ENCODE peak calls at places on chromosomes 2 and 18, in four cellular contexts. One of them, this sample, is unnamed.

GRCh38 chr2:126932966-126933555 is 34.4 kb downstream of the TEX51 start:
- DNase-seq in esophagus squamous epithelium: no peak
- DNase-seq in CD4-positive, alpha-beta T cell: no peak
- DNase-seq in CD4-positive, alpha-beta memory T cell: no peak
- DNase-seq in this sample: no peak

GRCh38 chr2:226766352-226767055 is 33.1 kb downstream of the IRS1 start:
- DNase-seq in esophagus squamous epithelium: no peak
- DNase-seq in CD4-positive, alpha-beta memory T cell: no peak
- DNase-seq in CD4-positive, alpha-beta T cell: no peak
- DNase-seq in this sample: no peak

GRCh38 chr18:8773980-8774379 is 68.6 kb downstream of the MTCL1 start:
- DNase-seq in CD4-positive, alpha-beta T cell: no peak
- DNase-seq in CD4-positive, alpha-beta memory T cell: no peak
- DNase-seq in esophagus squamous epithelium: no peak
- DNase-seq in this sample: no peak

GRCh38 chr2:68379184-68379708 is 14.2 kb downstream of the PLEK start:
- DNase-seq in CD4-positive, alpha-beta memory T cell: no peak
- DNase-seq in esophagus squamous epithelium: no peak
- DNase-seq in CD4-positive, alpha-beta T cell: no peak
- DNase-seq in this sample: no peak

GRCh38 chr2:236550701-236551465 is 18.7 kb upstream of the ACKR3 start:
- DNase-seq in CD4-positive, alpha-beta T cell: no peak
- DNase-seq in CD4-positive, alpha-beta memory T cell: no peak
- DNase-seq in esophagus squamous epithelium: no peak
- DNase-seq in this sample: no peak

GRCh38 chr2:119674711-119675500 is 4.1 kb upstream of the TMEM177 start:
- DNase-seq in esophagus squamous epithelium: no peak
- DNase-seq in CD4-positive, alpha-beta T cell: no peak
- DNase-seq in CD4-positive, alpha-beta memory T cell: no peak
- DNase-seq in this sample: no peak

GRCh38 chr18:69648486-69648885 is 247.8 kb downstream of the DOK6 start:
- DNase-seq in CD4-positive, alpha-beta T cell: no peak
- DNase-seq in CD4-positive, alpha-beta memory T cell: no peak
- DNase-seq in esophagus squamous epithelium: no peak
- DNase-seq in this sample: no peak

GRCh38 chr2:176675557-176676256 is 406.5 kb downstream of the MTX2 start:
- DNase-seq in esophagus squamous epithelium: no peak
- DNase-seq in CD4-positive, alpha-beta memory T cell: no peak
- DNase-seq in CD4-positive, alpha-beta T cell: no peak
- DNase-seq in this sample: no peak

GRCh38 chr18:1394426-1394825 is 489.8 kb downstream of the ADCYAP1 start:
- DNase-seq in CD4-positive, alpha-beta memory T cell: no peak
- DNase-seq in esophagus squamous epithelium: no peak
- DNase-seq in CD4-positive, alpha-beta T cell: no peak
- DNase-seq in this sample: no peak

GRCh38 chr2:12506846-12507245 is 209.9 kb upstream of the TRIB2 start:
- DNase-seq in CD4-positive, alpha-beta T cell: no peak
- DNase-seq in esophagus squamous epithelium: no peak
- DNase-seq in CD4-positive, alpha-beta memory T cell: no peak
- DNase-seq in this sample: no peak

GRCh38 chr2:217510790-217511291 is 492.0 kb downstream of the TNS1 start:
- DNase-seq in CD4-positive, alpha-beta T cell: peak
- DNase-seq in CD4-positive, alpha-beta memory T cell: peak
- DNase-seq in esophagus squamous epithelium: no peak
- DNase-seq in this sample: peak

GRCh38 chr2:240389302-240389805 is 46.1 kb upstream of the GPC1 start:
- DNase-seq in esophagus squamous epithelium: no peak
- DNase-seq in CD4-positive, alpha-beta memory T cell: no peak
- DNase-seq in CD4-positive, alpha-beta T cell: no peak
- DNase-seq in this sample: no peak

GRCh38 chr2:215833531-215834162 is 179.7 kb downstream of the MREG start:
- DNase-seq in esophagus squamous epithelium: no peak
- DNase-seq in CD4-positive, alpha-beta T cell: no peak
- DNase-seq in CD4-positive, alpha-beta memory T cell: no peak
- DNase-seq in this sample: no peak

GRCh38 chr2:162063899-162064298 is 10.1 kb downstream of the DPP4 start:
- DNase-seq in esophagus squamous epithelium: no peak
- DNase-seq in CD4-positive, alpha-beta T cell: no peak
- DNase-seq in CD4-positive, alpha-beta memory T cell: no peak
- DNase-seq in this sample: no peak

GRCh38 chr2:64866797-64867196 is 122.4 kb upstream of the SLC1A4 start:
- DNase-seq in CD4-positive, alpha-beta T cell: no peak
- DNase-seq in esophagus squamous epithelium: no peak
- DNase-seq in CD4-positive, alpha-beta memory T cell: no peak
- DNase-seq in this sample: no peak

GRCh38 chr2:27138111-27138510 is 1.1 kb downstream of the PRR30 start:
- DNase-seq in CD4-positive, alpha-beta memory T cell: no peak
- DNase-seq in esophagus squamous epithelium: no peak
- DNase-seq in CD4-positive, alpha-beta T cell: no peak
- DNase-seq in this sample: no peak

GRCh38 chr2:68620762-68621161 is 22.6 kb upstream of the PROKR1 start:
- DNase-seq in CD4-positive, alpha-beta memory T cell: no peak
- DNase-seq in esophagus squamous epithelium: no peak
- DNase-seq in CD4-positive, alpha-beta T cell: no peak
- DNase-seq in this sample: no peak

GRCh38 chr2:139214806-139215205 is 434.6 kb upstream of the NXPH2 start:
- DNase-seq in esophagus squamous epithelium: no peak
- DNase-seq in CD4-positive, alpha-beta T cell: no peak
- DNase-seq in CD4-positive, alpha-beta memory T cell: no peak
- DNase-seq in this sample: no peak

GRCh38 chr18:32244863-32245262 is 55.0 kb downstream of the MEP1B start:
- DNase-seq in esophagus squamous epithelium: no peak
- DNase-seq in CD4-positive, alpha-beta memory T cell: no peak
- DNase-seq in CD4-positive, alpha-beta T cell: no peak
- DNase-seq in this sample: no peak

GRCh38 chr2:64978514-64979268 is 10.5 kb upstream of the SLC1A4 start:
- DNase-seq in esophagus squamous epithelium: no peak
- DNase-seq in CD4-positive, alpha-beta memory T cell: peak
- DNase-seq in CD4-positive, alpha-beta T cell: no peak
- DNase-seq in this sample: no peak

GRCh38 chr2:215727507-215728503 is 285.5 kb downstream of the MREG start:
- DNase-seq in CD4-positive, alpha-beta T cell: no peak
- DNase-seq in esophagus squamous epithelium: no peak
- DNase-seq in CD4-positive, alpha-beta memory T cell: no peak
- DNase-seq in this sample: no peak

GRCh38 chr18:14978962-14979535 is 231.1 kb downstream of the ANKRD30B start:
- DNase-seq in esophagus squamous epithelium: no peak
- DNase-seq in CD4-positive, alpha-beta memory T cell: no peak
- DNase-seq in CD4-positive, alpha-beta T cell: no peak
- DNase-seq in this sample: no peak

GRCh38 chr2:57549642-57550102 is 496.9 kb upstream of the VRK2 start:
- DNase-seq in CD4-positive, alpha-beta memory T cell: no peak
- DNase-seq in CD4-positive, alpha-beta T cell: no peak
- DNase-seq in esophagus squamous epithelium: no peak
- DNase-seq in this sample: no peak